ENCODE peak calls at places on chromosomes 12 and 14, in five cellular contexts. Y is stimulated activated CD4-positive, alpha-beta T cell treated with anti-CD3 and anti-CD28 coated beads, Interleukin-4, amount 100 ng/mL, for 48 hours; G is lower leg skin; F is stimulated activated effector memory CD8-positive, alpha-beta T cell treated with anti-CD3 and anti-CD28 coated beads, Interleukin-12 subunit alpha, Interleukin-12 subunit beta, amount 100 ng/mL, for 72 hours; Z is OCI-M1. L is an unnamed sample.

GRCh38 chr12:171743-172705 is 41.9 kb downstream of the SLC6A12 start:
- DNase-seq in Z (peak), F (no peak), G (no peak), Y (no peak), L (no peak)

GRCh38 chr12:66409195-66409871 is 107.0 kb downstream of the HELB start:
- DNase-seq in F (peak), G (no peak), Z (peak), Y (peak), L (no peak)

GRCh38 chr12:111673503-111673902 is 12.3 kb downstream of the BRAP start:
- DNase-seq in F (no peak), Y (no peak), Z (peak), G (no peak), L (no peak)

GRCh38 chr14:23033801-23034497 is 751 bp downstream of the PSMB5 start:
- DNase-seq in G (no peak), Z (no peak), F (no peak), Y (no peak), L (no peak)

GRCh38 chr12:54977857-54978256 is 6.7 kb downstream of the TESPA1 start:
- DNase-seq in F (no peak), G (no peak), Z (peak), Y (no peak), L (no peak)

GRCh38 chr12:12913626-12914388 is 22.4 kb downstream of the GPRC5A start:
- DNase-seq in Z (no peak), G (no peak), F (no peak), Y (no peak), L (no peak)

GRCh38 chr12:107032266-107032665 is 45.3 kb upstream of the MTERF2 start:
- DNase-seq in F (no peak), Z (no peak), G (no peak), Y (no peak), L (no peak)

GRCh38 chr12:112419269-112420133 is 754 bp downstream of the PTPN11 start:
- DNase-seq in G (peak), Y (no peak), Z (peak), F (no peak), L (peak)

GRCh38 chr12:95248604-95249355 is 31.2 kb downstream of the VEZT start:
- DNase-seq in Y (no peak), Z (no peak), F (no peak), G (no peak), L (no peak)

GRCh38 chr12:115012861-115013667 is 329.1 kb upstream of the TBX3 start:
- DNase-seq in G (no peak), F (no peak), Z (no peak), Y (no peak), L (no peak)

GRCh38 chr12:78149459-78149858 is 318.8 kb downstream of the NAV3 start:
- DNase-seq in G (no peak), Z (no peak), F (no peak), Y (no peak), L (no peak)

GRCh38 chr12:40312982-40313576 is 88.3 kb downstream of the LRRK2 start:
- DNase-seq in G (no peak), Y (no peak), F (no peak), Z (peak), L (no peak)

GRCh38 chr12:104951759-104952509 is 6.2 kb downstream of the SLC41A2 start:
- DNase-seq in F (no peak), Y (no peak), Z (no peak), G (no peak), L (no peak)

GRCh38 chr12:96261557-96261956 is 67.4 kb downstream of the ELK3 start:
- DNase-seq in F (no peak), Y (no peak), G (no peak), Z (no peak), L (no peak)

GRCh38 chr12:3777206-3777809 is 24.4 kb upstream of the CRACR2A start:
- DNase-seq in G (no peak), F (no peak), Z (peak), Y (no peak), L (no peak)

GRCh38 chr14:59895721-59896120 is 24.2 kb upstream of the LRRC9 start:
- DNase-seq in F (no peak), G (no peak), Z (peak), Y (no peak), L (no peak)

GRCh38 chr12:108921946-108922345 is 42.1 kb downstream of the DAO start:
- DNase-seq in Y (no peak), G (no peak), Z (no peak), F (no peak), L (no peak)

GRCh38 chr14:103198429-103199140 is 75.3 kb downstream of the TNFAIP2 start:
- DNase-seq in Z (peak), F (no peak), G (no peak), Y (no peak), L (no peak)

GRCh38 chr12:26088999-26089398 is 35.8 kb downstream of the BHLHE41 start:
- DNase-seq in F (no peak), Y (no peak), Z (peak), G (no peak), L (no peak)

GRCh38 chr12:56840922-56841321 is 77.8 kb downstream of the HSD17B6 start:
- DNase-seq in G (no peak), Y (no peak), F (no peak), Z (no peak), L (no peak)

GRCh38 chr12:105696-106095 is 39.1 kb downstream of the IQSEC3 start:
- DNase-seq in G (no peak), F (no peak), Z (no peak), Y (no peak), L (no peak)

GRCh38 chr12:24111591-24111990 is 162.1 kb upstream of the SOX5 start:
- DNase-seq in Y (no peak), Z (no peak), G (no peak), F (no peak), L (no peak)

GRCh38 chr12:109793826-109794501 is 39.2 kb downstream of the TRPV4 start:
- DNase-seq in Y (no peak), G (no peak), Z (no peak), F (no peak), L (no peak)

GRCh38 chr12:26226629-26227375 is 31.4 kb downstream of the SSPN start:
- DNase-seq in G (peak), Y (no peak), F (no peak), Z (peak), L (no peak)

L was measured in breast epithelium.